ENCODE peak calls at places on chromosomes 4 and X, in nine cellular contexts. P is GM20000, D is type B pancreatic cell, Y is MM.1S, Q is bronchial epithelial cell, G is fibroblast of lung, O is upper lobe of left lung, M is AG10803, W is choroid plexus epithelial cell. X is an unnamed sample.
A peak's percentile ranks its signal among the peaks of the same experiment; 100 is the strongest.

GRCh38 chrX:40171513-40172168 is 73.9 kb upstream of the BCOR start:
- DNase-seq in P (peak; percentile 28), Y (no peak), G (peak; percentile 51), D (no peak), O (no peak), W (peak; percentile 44), M (peak; percentile 58), Q (no peak), X (no peak)

GRCh38 chr4:150827226-150827625 is 187.9 kb downstream of the LRBA start:
- DNase-seq in M (no peak), W (no peak), P (no peak), G (no peak), Q (no peak), O (no peak), D (no peak), Y (no peak), X (no peak)

GRCh38 chr4:90187148-90187884 is 60.1 kb downstream of the CCSER1 start:
- DNase-seq in Y (no peak), G (no peak), M (no peak), W (no peak), O (no peak), P (no peak), Q (no peak), D (no peak), X (no peak)

GRCh38 chr4:165009493-165010227 is 22.1 kb upstream of the TRIM60 start:
- DNase-seq in O (no peak), W (no peak), Q (no peak), G (no peak), P (no peak), D (no peak), M (no peak), Y (peak; percentile 21), X (no peak)

GRCh38 chr4:173935622-173936405 is 347.7 kb downstream of the FBXO8 start:
- DNase-seq in G (peak; percentile 20), D (no peak), M (no peak), Y (no peak), Q (peak; percentile 32), W (peak; percentile 73), O (no peak), P (no peak), X (no peak)

GRCh38 chr4:147198411-147199051 is 252.9 kb upstream of the TTC29 start:
- DNase-seq in Y (no peak), D (no peak), M (peak; percentile 28), G (peak; percentile 71), Q (no peak), P (no peak), O (no peak), W (peak; percentile 24), X (no peak)

GRCh38 chrX:10071451-10072163 is 85.2 kb upstream of the CLCN4 start:
- DNase-seq in O (no peak), Y (no peak), Q (no peak), G (no peak), W (peak; percentile 23), P (no peak), D (no peak), M (peak; percentile 71), X (no peak)

GRCh38 chr4:6443035-6444023 is 29.1 kb downstream of the PPP2R2C start:
- DNase-seq in M (no peak), P (no peak), O (no peak), Q (no peak), D (no peak), Y (no peak), G (no peak), W (no peak), X (no peak)

GRCh38 chr4:159003420-159004253 is 99.2 kb upstream of the RAPGEF2 start:
- DNase-seq in G (peak; percentile 64), O (no peak), D (no peak), Y (no peak), P (no peak), M (no peak), W (peak; percentile 45), Q (peak; percentile 53), X (no peak)

GRCh38 chr4:10279261-10279660 is 162.7 kb upstream of the WDR1 start:
- DNase-seq in O (no peak), W (no peak), G (no peak), Q (peak; percentile 74), Y (no peak), M (no peak), D (no peak), P (no peak), X (no peak)

GRCh38 chr4:48654015-48654664 is 125.9 kb downstream of the FRYL start:
- DNase-seq in W (peak; percentile 51), Q (no peak), D (no peak), M (peak; percentile 19), O (no peak), Y (no peak), G (peak; percentile 42), P (no peak), X (no peak)

GRCh38 chrX:125132274-125132673 is 187.4 kb upstream of the TEX13C start:
- DNase-seq in G (no peak), P (no peak), M (no peak), Y (peak; percentile 34), Q (peak; percentile 5), W (no peak), O (no peak), D (no peak), X (no peak)

GRCh38 chr4:103802766-103803165 is 83.0 kb upstream of the TACR3 start:
- DNase-seq in D (no peak), Q (no peak), P (no peak), Y (no peak), G (no peak), O (no peak), M (no peak), W (no peak), X (no peak)

DNA sequence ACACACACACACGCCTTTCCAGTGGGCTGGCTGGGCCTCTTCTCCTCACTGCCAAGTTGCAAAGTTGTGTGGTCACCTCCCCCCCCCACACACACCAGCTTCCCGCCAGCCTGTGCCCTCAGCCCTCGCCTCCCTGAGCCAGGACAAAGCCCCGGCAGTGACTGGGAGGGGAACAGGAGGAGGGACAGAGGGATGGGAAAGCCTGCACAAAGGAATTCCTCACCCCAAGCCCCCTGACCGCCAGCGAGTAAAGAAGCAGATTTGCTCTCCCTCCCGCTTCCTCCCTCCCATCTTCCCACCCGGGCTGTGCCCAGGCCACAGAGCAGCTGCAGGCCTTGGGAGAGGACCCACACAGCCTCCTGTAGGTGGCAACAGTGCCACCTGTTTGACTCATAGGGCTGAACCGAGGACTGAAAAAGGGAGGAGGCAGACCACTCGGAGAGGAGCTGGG is at the start of gene GDPD2:
- DNase-seq in P (no peak), W (no peak), Y (no peak), G (peak; percentile 49), Q (peak; percentile 28), M (no peak), D (no peak), O (no peak), X (no peak)
- TF ChIP-seq CTCF in P (no peak), W (peak; percentile 17), Y (peak; percentile 27), G (no peak), Q (peak; percentile 48), M (peak; percentile 2), D (peak; percentile 47), O (no peak), X (no peak)

GRCh38 chr4:123397276-123398150 is 918 bp downstream of the SPRY1 start:
- DNase-seq in W (peak; percentile 58), P (peak; percentile 40), M (peak; percentile 21), O (peak; percentile 78), G (peak; percentile 45), Q (peak; percentile 63), D (peak; percentile 71), Y (peak; percentile 67), X (no peak)

GRCh38 chr4:123398151-123398802 is 1.7 kb downstream of the SPRY1 start:
- DNase-seq in M (peak; percentile 60), D (peak; percentile 86), P (peak; percentile 84), G (peak; percentile 63), O (peak; percentile 73), W (peak; percentile 75), Y (peak; percentile 79), Q (no peak), X (peak; percentile 80)

GRCh38 chr4:123399638-123400358 is 3.2 kb downstream of the SPRY1 start:
- DNase-seq in Q (peak; percentile 50), M (peak; percentile 17), O (no peak), G (peak; percentile 23), P (no peak), D (no peak), Y (peak; percentile 27), W (peak; percentile 58), X (no peak)

GRCh38 chr4:123396294-123397275 is at the start of gene SPRY1:
- DNase-seq in W (peak; percentile 96), P (peak; percentile 61), Y (peak; percentile 94), G (peak; percentile 93), Q (peak; percentile 90), O (peak; percentile 91), D (peak; percentile 86), M (peak; percentile 63), X (peak; percentile 78)

GRCh38 chr4:123398803-123399637 is 2.4 kb downstream of the SPRY1 start:
- DNase-seq in G (peak; percentile 73), W (peak; percentile 90), Q (peak; percentile 66), O (peak; percentile 65), Y (peak; percentile 66), D (peak; percentile 74), P (peak; percentile 53), M (peak; percentile 63), X (peak; percentile 63)
- TF ChIP-seq CTCF in G (peak; percentile 44), W (peak; percentile 62), Q (peak; percentile 27), O (no peak), Y (peak; percentile 40), D (peak; percentile 19), P (peak; percentile 8), M (peak; percentile 46), X (no peak)

GRCh38 chr4:154466336-154466735 is 25.3 kb downstream of the DCHS2 start:
- DNase-seq in P (no peak), O (no peak), M (no peak), G (no peak), D (no peak), W (no peak), Q (peak; percentile 22), Y (no peak), X (no peak)

GRCh38 chr4:154465085-154465484 is 26.5 kb downstream of the DCHS2 start:
- DNase-seq in M (peak; percentile 10), O (no peak), Y (no peak), G (peak; percentile 11), D (no peak), W (no peak), Q (peak; percentile 18), P (no peak), X (no peak)

GRCh38 chr4:154467886-154468285 is 23.7 kb downstream of the DCHS2 start:
- DNase-seq in G (peak; percentile 14), D (no peak), Y (no peak), M (peak; percentile 14), P (no peak), O (no peak), Q (peak; percentile 95), W (no peak), X (no peak)

GRCh38 chr4:154464654-154465053 is 26.9 kb downstream of the DCHS2 start:
- DNase-seq in Q (no peak), M (peak; percentile 4), O (no peak), G (no peak), P (no peak), W (no peak), D (no peak), Y (no peak), X (no peak)
- TF ChIP-seq CTCF in Q (no peak), M (no peak), O (no peak), G (no peak), P (no peak), W (no peak), D (no peak), Y (no peak), X (no peak)

DNA sequence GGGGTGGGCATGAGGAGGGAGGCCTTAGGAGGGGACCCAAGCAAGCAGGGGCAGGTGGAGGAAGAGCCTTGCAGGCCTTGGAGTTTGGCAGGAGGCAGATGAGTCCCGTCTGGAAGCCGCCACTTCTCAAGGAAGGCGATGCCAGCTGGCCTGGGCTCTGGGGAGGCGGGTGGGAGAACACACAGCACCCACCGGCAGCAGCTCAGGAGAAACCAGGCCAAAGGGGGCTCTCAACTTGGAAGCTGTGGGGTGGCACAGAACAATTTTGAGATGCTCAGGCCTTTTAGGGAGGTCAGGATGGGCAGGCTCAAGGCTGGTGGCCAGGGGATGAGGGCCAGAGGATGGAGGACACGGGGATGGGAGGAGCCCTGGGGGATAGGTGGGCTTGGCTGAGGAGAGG is 11.6 kb upstream of the DUSP9 start:
- DNase-seq in Q (no peak), O (no peak), G (no peak), W (no peak), D (no peak), Y (no peak), P (no peak), M (no peak), X (no peak)
- TF ChIP-seq CTCF in Q (no peak), O (no peak), G (no peak), W (no peak), D (no peak), Y (no peak), P (no peak), M (no peak), X (no peak)

X was measured in mesothelial cell of epicardium.